ENCODE peak calls at places on chromosomes 16 and 17, in six cellular contexts. One of them, this sample, is unnamed.
A peak's percentile ranks its signal among the peaks of the same experiment; 100 is the strongest.

GRCh38 chr17:81378941-81379511 is 16.2 kb upstream of the BAHCC1 start:
- DNase-seq in NCI-H460: no peak
- DNase-seq in naive thymus-derived CD4-positive, alpha-beta T cell: no peak
- DNase-seq in naive thymus-derived CD8-positive, alpha-beta T cell: no peak
- DNase-seq in Jurkat, Clone E6-1: no peak
- DNase-seq in anterior cingulate cortex: no peak
- DNase-seq in this sample: no peak

GRCh38 chr16:57985204-57986121 is 14.5 kb upstream of the CNGB1 start:
- DNase-seq in NCI-H460: no peak
- DNase-seq in naive thymus-derived CD4-positive, alpha-beta T cell: no peak
- DNase-seq in naive thymus-derived CD8-positive, alpha-beta T cell: no peak
- DNase-seq in Jurkat, Clone E6-1: no peak
- DNase-seq in anterior cingulate cortex: no peak
- DNase-seq in this sample: peak; percentile 36

GRCh38 chr17:69335018-69335417 is 8.1 kb upstream of the ABCA5 start:
- DNase-seq in NCI-H460: peak; percentile 48
- DNase-seq in naive thymus-derived CD4-positive, alpha-beta T cell: no peak
- DNase-seq in naive thymus-derived CD8-positive, alpha-beta T cell: no peak
- DNase-seq in Jurkat, Clone E6-1: peak; percentile 35
- DNase-seq in anterior cingulate cortex: no peak
- DNase-seq in this sample: no peak

GRCh38 chr17:65527857-65528591 is 33.4 kb downstream of the AXIN2 start:
- DNase-seq in NCI-H460: no peak
- DNase-seq in naive thymus-derived CD4-positive, alpha-beta T cell: no peak
- DNase-seq in naive thymus-derived CD8-positive, alpha-beta T cell: no peak
- DNase-seq in Jurkat, Clone E6-1: no peak
- DNase-seq in anterior cingulate cortex: no peak
- DNase-seq in this sample: no peak

GRCh38 chr17:77926967-77927366 is 31.5 kb upstream of the TNRC6C start:
- DNase-seq in NCI-H460: no peak
- DNase-seq in naive thymus-derived CD4-positive, alpha-beta T cell: no peak
- DNase-seq in naive thymus-derived CD8-positive, alpha-beta T cell: no peak
- DNase-seq in Jurkat, Clone E6-1: no peak
- DNase-seq in anterior cingulate cortex: no peak
- DNase-seq in this sample: no peak

GRCh38 chr16:867421-868385 is 67.2 kb upstream of the GNG13 start:
- DNase-seq in NCI-H460: no peak
- DNase-seq in naive thymus-derived CD4-positive, alpha-beta T cell: no peak
- DNase-seq in naive thymus-derived CD8-positive, alpha-beta T cell: no peak
- DNase-seq in Jurkat, Clone E6-1: no peak
- DNase-seq in anterior cingulate cortex: no peak
- DNase-seq in this sample: no peak

GRCh38 chr17:64063766-64064224 is 43.4 kb upstream of the ICAM2 start:
- DNase-seq in NCI-H460: no peak
- DNase-seq in naive thymus-derived CD4-positive, alpha-beta T cell: peak; percentile 67
- DNase-seq in naive thymus-derived CD8-positive, alpha-beta T cell: no peak
- DNase-seq in Jurkat, Clone E6-1: no peak
- DNase-seq in anterior cingulate cortex: no peak
- DNase-seq in this sample: peak; percentile 91

GRCh38 chr16:31471875-31472558 is at the start of gene TGFB1I1:
- DNase-seq in NCI-H460: no peak
- DNase-seq in naive thymus-derived CD4-positive, alpha-beta T cell: no peak
- DNase-seq in naive thymus-derived CD8-positive, alpha-beta T cell: no peak
- DNase-seq in Jurkat, Clone E6-1: no peak
- DNase-seq in anterior cingulate cortex: no peak
- DNase-seq in this sample: peak; percentile 24

GRCh38 chr16:55000595-55000994 is 69.9 kb downstream of the IRX5 start:
- DNase-seq in NCI-H460: no peak
- DNase-seq in naive thymus-derived CD4-positive, alpha-beta T cell: no peak
- DNase-seq in naive thymus-derived CD8-positive, alpha-beta T cell: no peak
- DNase-seq in Jurkat, Clone E6-1: no peak
- DNase-seq in anterior cingulate cortex: no peak
- DNase-seq in this sample: no peak

GRCh38 chr17:58756246-58757161 is 850 bp downstream of the PPM1E start:
- DNase-seq in NCI-H460: no peak
- DNase-seq in naive thymus-derived CD4-positive, alpha-beta T cell: no peak
- DNase-seq in naive thymus-derived CD8-positive, alpha-beta T cell: no peak
- DNase-seq in Jurkat, Clone E6-1: peak; percentile 6
- DNase-seq in anterior cingulate cortex: peak; percentile 3
- DNase-seq in this sample: no peak

GRCh38 chr17:51793686-51794085 is 364.8 kb downstream of the CA10 start:
- DNase-seq in NCI-H460: no peak
- DNase-seq in naive thymus-derived CD4-positive, alpha-beta T cell: no peak
- DNase-seq in naive thymus-derived CD8-positive, alpha-beta T cell: no peak
- DNase-seq in Jurkat, Clone E6-1: no peak
- DNase-seq in anterior cingulate cortex: no peak
- DNase-seq in this sample: no peak

GRCh38 chr16:74892574-74893461 is 92.1 kb downstream of the WDR59 start:
- DNase-seq in NCI-H460: no peak
- DNase-seq in naive thymus-derived CD4-positive, alpha-beta T cell: no peak
- DNase-seq in naive thymus-derived CD8-positive, alpha-beta T cell: no peak
- DNase-seq in Jurkat, Clone E6-1: no peak
- DNase-seq in anterior cingulate cortex: no peak
- DNase-seq in this sample: no peak

GRCh38 chr16:57028086-57028485 is 38.7 kb downstream of the NLRC5 start:
- DNase-seq in NCI-H460: no peak
- DNase-seq in naive thymus-derived CD4-positive, alpha-beta T cell: no peak
- DNase-seq in naive thymus-derived CD8-positive, alpha-beta T cell: no peak
- DNase-seq in Jurkat, Clone E6-1: no peak
- DNase-seq in anterior cingulate cortex: no peak
- DNase-seq in this sample: no peak

GRCh38 chr16:30984669-30985400 is at the start of gene HSD3B7:
- DNase-seq in NCI-H460: peak; percentile 79
- DNase-seq in naive thymus-derived CD4-positive, alpha-beta T cell: peak; percentile 73
- DNase-seq in naive thymus-derived CD8-positive, alpha-beta T cell: peak; percentile 77
- DNase-seq in Jurkat, Clone E6-1: peak; percentile 23
- DNase-seq in anterior cingulate cortex: peak; percentile 64
- DNase-seq in this sample: peak; percentile 89

GRCh38 chr16:14364386-14365199 is 265.5 kb downstream of the PARN start:
- DNase-seq in NCI-H460: peak; percentile 34
- DNase-seq in naive thymus-derived CD4-positive, alpha-beta T cell: no peak
- DNase-seq in naive thymus-derived CD8-positive, alpha-beta T cell: no peak
- DNase-seq in Jurkat, Clone E6-1: no peak
- DNase-seq in anterior cingulate cortex: no peak
- DNase-seq in this sample: peak; percentile 72

GRCh38 chr17:45977976-45978626 is 20.9 kb upstream of the STH start:
- DNase-seq in NCI-H460: no peak
- DNase-seq in naive thymus-derived CD4-positive, alpha-beta T cell: no peak
- DNase-seq in naive thymus-derived CD8-positive, alpha-beta T cell: no peak
- DNase-seq in Jurkat, Clone E6-1: no peak
- DNase-seq in anterior cingulate cortex: no peak
- DNase-seq in this sample: no peak

GRCh38 chr17:48598727-48599126 is 5.1 kb upstream of the HOXB5 start:
- DNase-seq in NCI-H460: no peak
- DNase-seq in naive thymus-derived CD4-positive, alpha-beta T cell: no peak
- DNase-seq in naive thymus-derived CD8-positive, alpha-beta T cell: no peak
- DNase-seq in Jurkat, Clone E6-1: no peak
- DNase-seq in anterior cingulate cortex: no peak
- DNase-seq in this sample: no peak

GRCh38 chr17:27310548-27311110 is 16.7 kb downstream of the WSB1 start:
- DNase-seq in NCI-H460: no peak
- DNase-seq in naive thymus-derived CD4-positive, alpha-beta T cell: no peak
- DNase-seq in naive thymus-derived CD8-positive, alpha-beta T cell: no peak
- DNase-seq in Jurkat, Clone E6-1: no peak
- DNase-seq in anterior cingulate cortex: no peak
- DNase-seq in this sample: no peak

GRCh38 chr17:27153005-27153404 is 140.9 kb upstream of the WSB1 start:
- DNase-seq in NCI-H460: no peak
- DNase-seq in naive thymus-derived CD4-positive, alpha-beta T cell: no peak
- DNase-seq in naive thymus-derived CD8-positive, alpha-beta T cell: no peak
- DNase-seq in Jurkat, Clone E6-1: no peak
- DNase-seq in anterior cingulate cortex: no peak
- DNase-seq in this sample: no peak

GRCh38 chr17:79795795-79796569 is 895 bp downstream of the CBX8 start:
- DNase-seq in NCI-H460: no peak
- DNase-seq in naive thymus-derived CD4-positive, alpha-beta T cell: no peak
- DNase-seq in naive thymus-derived CD8-positive, alpha-beta T cell: no peak
- DNase-seq in Jurkat, Clone E6-1: no peak
- DNase-seq in anterior cingulate cortex: no peak
- DNase-seq in this sample: no peak

GRCh38 chr17:45357364-45357997 is 40.7 kb upstream of the MAP3K14 start:
- DNase-seq in NCI-H460: no peak
- DNase-seq in naive thymus-derived CD4-positive, alpha-beta T cell: no peak
- DNase-seq in naive thymus-derived CD8-positive, alpha-beta T cell: no peak
- DNase-seq in Jurkat, Clone E6-1: no peak
- DNase-seq in anterior cingulate cortex: no peak
- DNase-seq in this sample: no peak

GRCh38 chr16:86566966-86567700 is 504 bp downstream of the FOXC2 start:
- DNase-seq in NCI-H460: no peak
- DNase-seq in naive thymus-derived CD4-positive, alpha-beta T cell: no peak
- DNase-seq in naive thymus-derived CD8-positive, alpha-beta T cell: no peak
- DNase-seq in Jurkat, Clone E6-1: no peak
- DNase-seq in anterior cingulate cortex: no peak
- DNase-seq in this sample: no peak

GRCh38 chr16:507996-508395 is 19.5 kb upstream of the CAPN15 start:
- DNase-seq in NCI-H460: no peak
- DNase-seq in naive thymus-derived CD4-positive, alpha-beta T cell: no peak
- DNase-seq in naive thymus-derived CD8-positive, alpha-beta T cell: no peak
- DNase-seq in Jurkat, Clone E6-1: no peak
- DNase-seq in anterior cingulate cortex: no peak
- DNase-seq in this sample: no peak

GRCh38 chr16:66381585-66382170 is 15.2 kb downstream of the CDH5 start:
- DNase-seq in NCI-H460: no peak
- DNase-seq in naive thymus-derived CD4-positive, alpha-beta T cell: no peak
- DNase-seq in naive thymus-derived CD8-positive, alpha-beta T cell: no peak
- DNase-seq in Jurkat, Clone E6-1: no peak
- DNase-seq in anterior cingulate cortex: no peak
- DNase-seq in this sample: no peak

GRCh38 chr17:43956222-43956621 is 2.5 kb upstream of the PYY start:
- DNase-seq in NCI-H460: no peak
- DNase-seq in naive thymus-derived CD4-positive, alpha-beta T cell: no peak
- DNase-seq in naive thymus-derived CD8-positive, alpha-beta T cell: no peak
- DNase-seq in Jurkat, Clone E6-1: no peak
- DNase-seq in anterior cingulate cortex: no peak
- DNase-seq in this sample: no peak

GRCh38 chr17:9768381-9768934 is 22.9 kb downstream of the DHRS7C start:
- DNase-seq in NCI-H460: peak; percentile 71
- DNase-seq in naive thymus-derived CD4-positive, alpha-beta T cell: peak; percentile 7
- DNase-seq in naive thymus-derived CD8-positive, alpha-beta T cell: peak; percentile 9
- DNase-seq in Jurkat, Clone E6-1: peak; percentile 44
- DNase-seq in anterior cingulate cortex: no peak
- DNase-seq in this sample: no peak

GRCh38 chr17:64778367-64779290 is 116.5 kb upstream of the SMURF2 start:
- DNase-seq in NCI-H460: no peak
- DNase-seq in naive thymus-derived CD4-positive, alpha-beta T cell: no peak
- DNase-seq in naive thymus-derived CD8-positive, alpha-beta T cell: no peak
- DNase-seq in Jurkat, Clone E6-1: no peak
- DNase-seq in anterior cingulate cortex: no peak
- DNase-seq in this sample: peak; percentile 55

GRCh38 chr17:78766225-78766624 is 15.8 kb downstream of the CYTH1 start:
- DNase-seq in NCI-H460: no peak
- DNase-seq in naive thymus-derived CD4-positive, alpha-beta T cell: no peak
- DNase-seq in naive thymus-derived CD8-positive, alpha-beta T cell: no peak
- DNase-seq in Jurkat, Clone E6-1: no peak
- DNase-seq in anterior cingulate cortex: no peak
- DNase-seq in this sample: no peak

GRCh38 chr16:89785523-89786155 is 30.8 kb downstream of the FANCA start:
- DNase-seq in NCI-H460: no peak
- DNase-seq in naive thymus-derived CD4-positive, alpha-beta T cell: peak; percentile 42
- DNase-seq in naive thymus-derived CD8-positive, alpha-beta T cell: peak; percentile 68
- DNase-seq in Jurkat, Clone E6-1: peak; percentile 4
- DNase-seq in anterior cingulate cortex: no peak
- DNase-seq in this sample: no peak

GRCh38 chr16:30724641-30725464 is 23.4 kb upstream of the PHKG2 start:
- DNase-seq in NCI-H460: no peak
- DNase-seq in naive thymus-derived CD4-positive, alpha-beta T cell: no peak
- DNase-seq in naive thymus-derived CD8-positive, alpha-beta T cell: no peak
- DNase-seq in Jurkat, Clone E6-1: no peak
- DNase-seq in anterior cingulate cortex: no peak
- DNase-seq in this sample: no peak

GRCh38 chr16:87499189-87499486 is 6.3 kb upstream of the ZCCHC14 start:
- DNase-seq in NCI-H460: peak; percentile 19
- DNase-seq in naive thymus-derived CD4-positive, alpha-beta T cell: no peak
- DNase-seq in naive thymus-derived CD8-positive, alpha-beta T cell: no peak
- DNase-seq in Jurkat, Clone E6-1: no peak
- DNase-seq in anterior cingulate cortex: no peak
- DNase-seq in this sample: no peak

GRCh38 chr17:70563301-70563820 is 394.0 kb downstream of the KCNJ2 start:
- DNase-seq in NCI-H460: no peak
- DNase-seq in naive thymus-derived CD4-positive, alpha-beta T cell: no peak
- DNase-seq in naive thymus-derived CD8-positive, alpha-beta T cell: no peak
- DNase-seq in Jurkat, Clone E6-1: no peak
- DNase-seq in anterior cingulate cortex: no peak
- DNase-seq in this sample: peak; percentile 12

GRCh38 chr16:84446086-84446485 is 58.4 kb downstream of the MEAK7 start:
- DNase-seq in NCI-H460: no peak
- DNase-seq in naive thymus-derived CD4-positive, alpha-beta T cell: no peak
- DNase-seq in naive thymus-derived CD8-positive, alpha-beta T cell: no peak
- DNase-seq in Jurkat, Clone E6-1: no peak
- DNase-seq in anterior cingulate cortex: no peak
- DNase-seq in this sample: no peak

This sample was measured in thyroid gland.